ENCODE peak calls at places on chromosomes 3 and 15, in five cellular contexts. D is psoas muscle, C is Calu3, H is uterus, A is head of caudate nucleus. S is an unnamed sample.

GRCh38 chr15:73746883-73747282 is 6.3 kb downstream of the INSYN1 start:
- DNase-seq in D (no peak), H (no peak), A (no peak), C (no peak), S (no peak)

GRCh38 chr3:81105761-81106160 is 655.7 kb downstream of the GBE1 start:
- DNase-seq in A (no peak), D (no peak), C (no peak), H (no peak), S (no peak)

GRCh38 chr3:194871864-194872668 is 186.4 kb downstream of the FAM43A start:
- DNase-seq in C (peak; percentile 27), D (peak; percentile 64), H (no peak), A (no peak), S (peak; percentile 74)

GRCh38 chr3:16182183-16182582 is 7.7 kb downstream of the GALNT15 start:
- DNase-seq in H (no peak), A (no peak), C (no peak), D (no peak), S (peak; percentile 79)

GRCh38 chr3:33718595-33718907 is 497 bp upstream of the CLASP2 start:
- DNase-seq in A (no peak), D (no peak), H (no peak), C (no peak), S (no peak)

GRCh38 chr3:132784502-132785025 is 62.4 kb upstream of the NPHP3 start:
- DNase-seq in A (no peak), H (no peak), C (no peak), D (no peak), S (no peak)

GRCh38 chr3:162704238-162704637 is 1207.6 kb downstream of the OTOL1 start:
- DNase-seq in A (no peak), D (no peak), H (no peak), C (no peak), S (no peak)

GRCh38 chr15:98421419-98422085 is 226.8 kb upstream of the IGF1R start:
- DNase-seq in C (peak; percentile 80), D (peak; percentile 84), A (peak; percentile 75), H (peak; percentile 81), S (peak; percentile 13)

GRCh38 chr3:192435241-192435640 is 292.1 kb downstream of the FGF12 start:
- DNase-seq in C (no peak), H (no peak), A (no peak), D (no peak), S (no peak)

GRCh38 chr3:109072208-109072607 is 45.7 kb downstream of the MORC1 start:
- DNase-seq in A (no peak), C (no peak), D (no peak), H (no peak), S (no peak)

GRCh38 chr3:127833281-127834032 is 11.1 kb upstream of the MGLL start:
- DNase-seq in A (no peak), D (no peak), C (no peak), H (no peak), S (no peak)

GRCh38 chr3:134353171-134353825 is 20.9 kb downstream of the AMOTL2 start:
- DNase-seq in C (no peak), H (no peak), A (no peak), D (peak; percentile 51), S (no peak)

GRCh38 chr3:170078620-170079281 is 41.0 kb downstream of the GPR160 start:
- DNase-seq in C (no peak), H (no peak), A (no peak), D (no peak), S (no peak)

GRCh38 chr3:111691293-111691909 is 96.3 kb upstream of the ZBED2 start:
- DNase-seq in C (no peak), H (no peak), A (no peak), D (no peak), S (peak; percentile 76)

GRCh38 chr3:61560452-61561373 is 658 bp upstream of the PTPRG start:
- DNase-seq in D (peak; percentile 92), H (peak; percentile 87), C (peak; percentile 36), A (peak; percentile 69), S (peak; percentile 73)

S was measured in IMR-90.